ENCODE peak calls at places on chromosomes 4 and X, in nine cellular contexts. R, N, Z, S, M, O, P, F and W are unnamed samples.

GRCh38 chr4:152860057-152860456 is 76.1 kb upstream of the FHDC1 start:
- DNase-seq in F (no peak), Z (no peak), M (no peak), P (no peak), N (no peak), S (no peak), R (no peak), O (no peak), W (no peak)

GRCh38 chrX:97790850-97791249 is 907.1 kb downstream of the RPA4 start:
- DNase-seq in P (no peak), M (no peak), F (no peak), O (no peak), S (no peak), N (no peak), R (no peak), Z (no peak), W (no peak)

GRCh38 chr4:82677327-82677726 is 115.5 kb upstream of the TMEM150C start:
- DNase-seq in M (no peak), R (no peak), N (no peak), F (peak), Z (no peak), P (no peak), S (no peak), O (no peak), W (no peak)

GRCh38 chrX:14015294-14015693 is 14.4 kb downstream of the GEMIN8 start:
- DNase-seq in O (no peak), F (no peak), M (no peak), Z (no peak), N (no peak), P (no peak), R (no peak), S (no peak), W (no peak)

GRCh38 chrX:111445485-111445884 is 33.5 kb upstream of the DCX start:
- DNase-seq in P (no peak), N (no peak), R (peak), F (no peak), M (no peak), Z (peak), S (no peak), O (no peak), W (no peak)

GRCh38 chrX:1455948-1456280 is 3.2 kb upstream of the ASMTL start:
- DNase-seq in O (no peak), R (no peak), Z (no peak), P (no peak), F (no peak), S (no peak), N (no peak), M (peak), W (no peak)

GRCh38 chrX:141220342-141221008 is 21.8 kb downstream of the SPANXC start:
- DNase-seq in R (peak), S (no peak), P (no peak), F (no peak), N (no peak), O (peak), M (no peak), Z (no peak), W (no peak)

GRCh38 chrX:38656350-38656915 is 95.1 kb downstream of the TSPAN7 start:
- DNase-seq in O (no peak), S (no peak), Z (no peak), N (no peak), M (no peak), P (no peak), R (no peak), F (no peak), W (no peak)

GRCh38 chrX:70433848-70434351 is 10.7 kb upstream of the DLG3 start:
- DNase-seq in Z (peak), F (peak), R (peak), N (peak), O (peak), M (peak), P (peak), S (peak), W (peak)

GRCh38 chrX:134244043-134244442 is 7.1 kb downstream of the CCDC160 start:
- DNase-seq in O (no peak), N (no peak), M (no peak), S (no peak), F (no peak), P (no peak), Z (no peak), R (no peak), W (no peak)

GRCh38 chr4:138090145-138090917 is 151.8 kb downstream of the SLC7A11 start:
- DNase-seq in P (peak), F (peak), S (peak), R (peak), N (peak), M (peak), Z (peak), O (peak), W (no peak)

GRCh38 chrX:78658851-78659744 is at the start of gene RTL3:
- DNase-seq in Z (no peak), S (no peak), M (no peak), R (peak), N (no peak), O (no peak), F (no peak), P (no peak), W (no peak)

GRCh38 chr4:25810016-25810415 is 52.8 kb downstream of the SEL1L3 start:
- DNase-seq in M (no peak), Z (no peak), P (no peak), N (no peak), R (no peak), S (no peak), O (no peak), F (no peak), W (no peak)

GRCh38 chr4:6534050-6534449 is 40.9 kb upstream of the MAN2B2 start:
- DNase-seq in N (no peak), O (no peak), R (no peak), M (no peak), P (no peak), F (no peak), Z (no peak), S (no peak), W (no peak)

GRCh38 chr4:20528508-20528907 is 171.8 kb upstream of the PACRGL start:
- DNase-seq in R (peak), M (no peak), Z (no peak), O (no peak), P (no peak), N (no peak), F (no peak), S (no peak), W (no peak)

GRCh38 chr4:151908734-151909497 is 148.1 kb upstream of the GATB start:
- DNase-seq in S (no peak), N (no peak), Z (no peak), P (no peak), F (no peak), R (no peak), M (no peak), O (no peak), W (no peak)

GRCh38 chr4:159027535-159027934 is 75.3 kb upstream of the RAPGEF2 start:
- DNase-seq in N (no peak), O (no peak), F (no peak), R (no peak), S (no peak), P (no peak), Z (no peak), M (no peak), W (no peak)